ENCODE peak calls at places on chromosomes 2 and 18, in six cellular contexts. D is G401, R is tibial artery, U is progenitor cell of endocrine pancreas, W is H54, T is NCI-H345. Z is an unnamed sample.

GRCh38 chr2:231856959-231857358 is 69.2 kb downstream of the NPPC start:
- DNase-seq in D (no peak), R (no peak), U (no peak), W (no peak), T (no peak), Z (no peak)

GRCh38 chr2:219608399-219608964 is 10.8 kb downstream of the STK11IP start:
- DNase-seq in D (no peak), R (no peak), U (no peak), W (no peak), T (no peak), Z (no peak)

GRCh38 chr2:126368778-126369177 is 287.2 kb upstream of the GYPC start:
- DNase-seq in D (no peak), R (peak), U (no peak), W (no peak), T (no peak), Z (no peak)

GRCh38 chr18:8609711-8610441 is 639 bp downstream of the RAB12 start:
- DNase-seq in D (peak), R (no peak), U (no peak), W (no peak), T (no peak), Z (peak)

GRCh38 chr2:100418563-100418962 is 1.1 kb upstream of the CHST10 start:
- DNase-seq in D (no peak), R (no peak), U (no peak), W (no peak), T (no peak), Z (no peak)

GRCh38 chr2:187252063-187252462 is 196.0 kb downstream of the CALCRL start:
- DNase-seq in D (no peak), R (no peak), U (no peak), W (no peak), T (no peak), Z (no peak)

GRCh38 chr18:63155169-63155852 is 164.3 kb downstream of the BCL2 start:
- DNase-seq in D (peak), R (peak), U (peak), W (peak), T (peak), Z (peak)

GRCh38 chr2:1698188-1698945 is 45.9 kb downstream of the PXDN start:
- DNase-seq in D (no peak), R (no peak), U (no peak), W (no peak), T (no peak), Z (no peak)

GRCh38 chr18:44871771-44872170 is 191.1 kb downstream of the SETBP1 start:
- DNase-seq in D (no peak), R (no peak), U (no peak), W (no peak), T (no peak), Z (no peak)

GRCh38 chr2:774436-774835 is 97.2 kb upstream of the TMEM18 start:
- DNase-seq in D (no peak), R (no peak), U (no peak), W (no peak), T (no peak), Z (no peak)